ENCODE peak calls at places on chromosomes 2 and 18, in six cellular contexts. F is dorsolateral prefrontal cortex; L is pancreas; A is Right ventricle myocardium superior; Y is posterior cingulate gyrus; U is activated CD8-positive, alpha-beta T cell treated with anti-CD3 and anti-CD28 coated beads for 36 hours. I is an unnamed sample.

GRCh38 chr18:74994502-74995403 is 214.2 kb downstream of the PTGR3 start:
- DNase-seq in F (no peak), L (no peak), A (no peak), Y (no peak), U (peak), I (no peak)

GRCh38 chr2:26556309-26557243 is 78.7 kb upstream of the OTOF start:
- DNase-seq in F (no peak), L (no peak), A (peak), Y (no peak), U (no peak), I (no peak)

GRCh38 chr2:187842978-187843847 is 289.0 kb upstream of the TFPI start:
- DNase-seq in F (no peak), L (no peak), A (no peak), Y (no peak), U (no peak), I (no peak)

GRCh38 chr2:25254961-25255360 is 86.6 kb upstream of the POMC start:
- DNase-seq in F (no peak), L (no peak), A (no peak), Y (no peak), U (no peak), I (no peak)

GRCh38 chr2:153519260-153519875 is 40.8 kb upstream of the RPRM start:
- DNase-seq in F (peak), L (no peak), A (no peak), Y (peak), U (peak), I (no peak)

GRCh38 chr2:112540906-112541305 is 1.4 kb upstream of the POLR1B start:
- DNase-seq in F (no peak), L (no peak), A (no peak), Y (no peak), U (no peak), I (no peak)

GRCh38 chr2:230410861-230411464 is 5.0 kb upstream of the SP100 start:
- DNase-seq in F (no peak), L (no peak), A (no peak), Y (no peak), U (no peak), I (no peak)

GRCh38 chr2:38739524-38739923 is 11.6 kb downstream of the SRSF7 start:
- DNase-seq in F (no peak), L (no peak), A (no peak), Y (no peak), U (no peak), I (no peak)

GRCh38 chr2:20623241-20623640 is 27.7 kb downstream of the HS1BP3 start:
- DNase-seq in F (peak), L (no peak), A (peak), Y (peak), U (no peak), I (no peak)

GRCh38 chr2:76050196-76050595 is 339.5 kb upstream of the GCFC2 start:
- DNase-seq in F (no peak), L (no peak), A (no peak), Y (no peak), U (no peak), I (no peak)

GRCh38 chr2:8573234-8573941 is 108.5 kb upstream of the ID2 start:
- DNase-seq in F (no peak), L (no peak), A (no peak), Y (no peak), U (no peak), I (no peak)

GRCh38 chr2:32931945-32932709 is 14.6 kb upstream of the LTBP1 start:
- DNase-seq in F (no peak), L (no peak), A (no peak), Y (no peak), U (no peak), I (no peak)

GRCh38 chr2:155866477-155866876 is 466.0 kb downstream of the NR4A2 start:
- DNase-seq in F (no peak), L (no peak), A (no peak), Y (no peak), U (no peak), I (no peak)

GRCh38 chr2:24888177-24888576 is 31.9 kb downstream of the ADCY3 start:
- DNase-seq in F (no peak), L (no peak), A (no peak), Y (no peak), U (no peak), I (no peak)

GRCh38 chr2:96665083-96665569 is 22.6 kb downstream of the FER1L5 start:
- DNase-seq in F (peak), L (peak), A (no peak), Y (no peak), U (no peak), I (no peak)

GRCh38 chr2:127664065-127664894 is 11.1 kb downstream of the LIMS2 start:
- DNase-seq in F (no peak), L (peak), A (peak), Y (no peak), U (no peak), I (no peak)

GRCh38 chr2:176997074-176997791 is 215.4 kb upstream of the HNRNPA3 start:
- DNase-seq in F (no peak), L (no peak), A (no peak), Y (no peak), U (peak), I (no peak)

GRCh38 chr2:227228061-227228667 is 63.7 kb downstream of the COL4A3 start:
- DNase-seq in F (peak), L (peak), A (peak), Y (no peak), U (no peak), I (no peak)

GRCh38 chr2:215441560-215442391 is 5.9 kb upstream of the FN1 start:
- DNase-seq in F (no peak), L (no peak), A (no peak), Y (no peak), U (no peak), I (no peak)